ENCODE peak calls at places on chromosomes 7 and 10, in six cellular contexts. Y is tibial nerve, O is ovary, B is body of pancreas, R is uterus, P is K562. Z is an unnamed sample.

GRCh38 chr10:16779375-16779774 is 37.8 kb downstream of the RSU1 start:
- DNase-seq in P (no peak), Y (no peak), R (no peak), O (no peak), B (peak; percentile 49), Z (no peak)

GRCh38 chr10:18406136-18406535 is 245.3 kb downstream of the NSUN6 start:
- DNase-seq in R (no peak), P (no peak), O (no peak), B (no peak), Y (no peak), Z (no peak)

GRCh38 chr7:148701414-148701813 is 2.7 kb downstream of the CUL1 start:
- DNase-seq in P (no peak), R (no peak), B (no peak), Y (no peak), O (no peak), Z (no peak)

GRCh38 chr10:88168171-88169036 is 305.0 kb downstream of the PTEN start:
- DNase-seq in O (no peak), P (no peak), B (no peak), R (no peak), Y (no peak), Z (no peak)

GRCh38 chr7:74051629-74052410 is 23.8 kb downstream of the ELN start:
- DNase-seq in R (no peak), B (peak; percentile 78), O (no peak), P (peak; percentile 78), Y (no peak), Z (peak; percentile 18)

GRCh38 chr7:17305387-17306171 is 7.1 kb downstream of the AHR start:
- DNase-seq in R (no peak), Y (no peak), P (no peak), B (no peak), O (no peak), Z (no peak)

GRCh38 chr10:80471009-80471408 is 16.9 kb downstream of the TSPAN14 start:
- DNase-seq in R (no peak), B (no peak), Y (no peak), O (no peak), P (no peak), Z (no peak)

GRCh38 chr10:70890917-70891431 is 2.6 kb upstream of the PCBD1 start:
- DNase-seq in R (peak; percentile 53), Y (no peak), B (peak; percentile 86), P (no peak), O (peak; percentile 38), Z (no peak)

GRCh38 chr10:63719174-63719856 is 198.1 kb downstream of the REEP3 start:
- DNase-seq in B (no peak), Y (no peak), P (no peak), O (no peak), R (no peak), Z (no peak)

GRCh38 chr7:44101966-44102845 is 1.9 kb upstream of the AEBP1 start:
- DNase-seq in P (no peak), R (no peak), Y (peak; percentile 60), O (no peak), B (no peak), Z (no peak)

GRCh38 chr10:132366499-132366898 is 30.5 kb upstream of the PWWP2B start:
- DNase-seq in P (no peak), Y (no peak), R (no peak), O (no peak), B (no peak), Z (no peak)

GRCh38 chr7:139828880-139829653 is at the start of gene TBXAS1:
- DNase-seq in O (no peak), Y (peak; percentile 33), B (peak; percentile 53), P (no peak), R (no peak), Z (no peak)
- TF ChIP-seq POLR2A in O (no peak), Y (no peak), B (no peak), P (no peak), R (no peak), Z (no peak)

DNA sequence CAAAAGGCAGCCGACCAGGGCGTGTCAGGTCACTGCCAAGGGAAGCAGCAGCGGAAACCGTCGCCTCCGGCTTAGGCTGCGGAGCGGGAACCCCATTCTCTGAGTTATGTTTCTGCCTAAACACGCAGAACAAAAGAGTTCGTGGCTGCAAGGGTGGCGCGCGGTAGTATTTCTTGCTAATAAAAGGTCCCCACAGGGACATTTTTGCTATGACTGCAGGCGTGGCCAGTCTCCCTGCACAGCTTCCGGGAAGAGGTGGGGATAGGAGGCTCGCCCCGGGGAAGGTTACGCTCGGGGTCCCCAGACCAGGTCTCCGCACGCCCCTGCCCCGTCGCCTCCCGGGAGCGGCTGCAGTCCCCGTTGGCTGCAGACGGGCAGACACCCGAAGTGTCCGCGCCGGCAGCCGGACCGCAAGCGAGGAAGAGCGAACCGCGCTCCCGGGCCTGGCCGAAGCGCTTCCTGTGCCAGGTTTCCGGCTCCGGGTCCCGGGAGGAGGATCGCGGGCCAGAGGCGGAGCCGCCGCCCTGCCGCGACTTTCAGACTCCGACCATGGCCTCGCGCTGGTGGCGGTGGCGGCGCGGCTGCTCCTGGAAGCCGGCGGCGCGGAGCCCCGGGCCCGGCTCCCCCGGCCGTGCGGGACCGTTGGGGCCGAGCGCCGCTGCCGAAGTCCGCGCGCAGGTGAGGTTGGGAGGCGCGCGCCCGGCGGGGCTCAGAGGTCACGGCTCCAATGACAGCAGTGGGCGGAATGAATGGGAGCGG is at the start of gene PDSS1:
- DNase-seq in O (peak; percentile 66), R (peak; percentile 64), B (peak; percentile 67), P (peak; percentile 85), Y (peak; percentile 38), Z (peak; percentile 80)
- TF ChIP-seq POLR2A in O (no peak), R (no peak), B (peak; percentile 75), P (peak; percentile 90), Y (peak; percentile 21), Z (peak; percentile 84)

GRCh38 chr10:100020161-100020882 is 10.6 kb upstream of the DNMBP start:
- DNase-seq in R (no peak), B (no peak), P (no peak), O (no peak), Y (no peak), Z (no peak)
- TF ChIP-seq POLR2A in R (no peak), B (no peak), P (no peak), O (no peak), Y (no peak), Z (no peak)

GRCh38 chr7:4883352-4884144 is at the start of gene RADIL:
- DNase-seq in P (peak; percentile 99), Y (peak; percentile 94), O (peak; percentile 92), R (peak; percentile 96), B (peak; percentile 95), Z (peak; percentile 96)
- TF ChIP-seq POLR2A in P (no peak), Y (no peak), O (peak; percentile 5), R (no peak), B (no peak), Z (no peak)

GRCh38 chr7:107166702-107167426 is 1.9 kb upstream of the HBP1 start:
- DNase-seq in O (no peak), Y (no peak), P (no peak), R (no peak), B (no peak), Z (no peak)

GRCh38 chr7:107169120-107170050 is 582 bp downstream of the HBP1 start:
- DNase-seq in R (peak; percentile 97), B (peak; percentile 99), O (peak; percentile 96), P (peak; percentile 93), Y (peak; percentile 98), Z (peak; percentile 97)

GRCh38 chr7:107167483-107168232 is 1.1 kb upstream of the HBP1 start:
- DNase-seq in Y (peak; percentile 68), R (no peak), O (no peak), B (peak; percentile 75), P (peak; percentile 62), Z (peak; percentile 88)

GRCh38 chr7:107170051-107170661 is 1.4 kb downstream of the HBP1 start:
- DNase-seq in O (no peak), P (no peak), Y (no peak), B (no peak), R (no peak), Z (peak; percentile 62)

DNA sequence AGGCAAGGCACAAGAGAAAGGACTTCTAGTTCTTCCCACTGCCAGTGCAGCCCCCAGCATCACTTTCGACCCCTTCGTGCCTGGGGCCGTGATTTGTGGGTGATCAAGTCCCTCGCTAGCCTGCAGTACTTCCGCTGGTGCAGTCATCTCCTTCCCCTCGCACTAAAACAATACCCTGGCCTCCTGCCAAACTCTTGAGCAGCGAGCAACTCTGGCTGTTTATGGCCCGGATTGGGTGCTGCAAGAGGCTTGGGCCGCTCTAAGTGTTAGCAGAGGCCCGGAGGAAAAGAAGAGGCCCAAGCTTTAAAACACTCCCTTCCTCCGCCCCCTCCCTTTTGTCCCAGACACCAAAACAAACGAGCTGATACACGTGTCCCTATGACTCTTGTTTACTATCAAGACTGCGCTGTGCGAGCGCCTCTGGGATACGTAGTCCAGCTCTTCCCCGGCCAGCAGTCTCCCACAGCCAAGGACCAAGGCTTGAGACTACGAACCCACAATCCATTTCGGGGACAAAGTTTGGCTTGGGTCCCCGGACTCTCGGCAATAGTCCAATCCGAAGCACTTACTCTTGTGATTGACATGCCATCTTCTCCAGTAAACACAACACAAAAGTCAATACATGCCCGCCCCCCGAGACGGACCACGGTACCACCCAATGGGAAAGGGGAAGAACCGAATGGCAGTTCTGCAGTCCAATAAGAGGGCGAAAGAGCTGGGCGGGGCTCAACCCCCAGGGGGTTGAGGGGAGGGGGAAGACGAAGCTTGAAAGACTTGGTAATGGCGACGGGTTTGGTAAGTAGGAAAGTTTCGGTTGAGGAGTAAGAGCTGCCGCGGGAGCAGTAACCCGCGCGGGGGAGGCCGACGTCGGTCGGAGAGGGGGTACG is at the start of gene HBP1:
- DNase-seq in O (peak; percentile 100), B (peak; percentile 100), R (peak; percentile 100), Y (peak; percentile 100), P (peak; percentile 97), Z (peak; percentile 100)
- TF ChIP-seq POLR2A in O (peak; percentile 72), B (peak; percentile 77), R (peak; percentile 91), Y (peak; percentile 85), P (peak; percentile 72), Z (peak; percentile 57)

GRCh38 chr7:101108330-101108857 is 18.5 kb upstream of the SERPINE1 start:
- DNase-seq in Y (peak; percentile 64), B (peak; percentile 55), P (no peak), O (no peak), R (no peak), Z (no peak)
- TF ChIP-seq POLR2A in Y (no peak), B (no peak), P (no peak), O (no peak), R (no peak), Z (no peak)

GRCh38 chr7:1558181-1558811 is 2.3 kb upstream of the TMEM184A start:
- DNase-seq in B (no peak), O (no peak), P (peak; percentile 42), Y (no peak), R (no peak), Z (peak; percentile 21)

GRCh38 chr7:1560620-1561031 is 4.6 kb upstream of the TMEM184A start:
- DNase-seq in P (no peak), O (no peak), B (no peak), R (no peak), Y (no peak), Z (no peak)

GRCh38 chr7:1558841-1559625 is 3.0 kb upstream of the TMEM184A start:
- DNase-seq in O (no peak), Y (no peak), R (no peak), P (no peak), B (no peak), Z (no peak)

GRCh38 chr7:1561036-1561940 is 5.3 kb upstream of the TMEM184A start:
- DNase-seq in B (no peak), O (no peak), P (no peak), R (no peak), Y (no peak), Z (no peak)

GRCh38 chr7:1559626-1560590 is 3.9 kb upstream of the TMEM184A start:
- DNase-seq in Y (no peak), B (no peak), O (no peak), R (no peak), P (no peak), Z (no peak)
- TF ChIP-seq POLR2A in Y (no peak), B (no peak), O (no peak), R (no peak), P (no peak), Z (no peak)

Z was measured in erythroblast.